ENCODE peak calls at places on chromosomes 11 and 22, in five cellular contexts. H is GM23338, A is A673, N is left ventricle myocardium inferior, G is uterus. J is an unnamed sample.

GRCh38 chr11:117720061-117720511 is 76.9 kb downstream of the DSCAML1 start:
- DNase-seq in A (no peak), N (no peak), G (no peak), H (peak; percentile 69), J (peak; percentile 56)

GRCh38 chr11:65423516-65424199 is 1.1 kb downstream of the NEAT1 start:
- DNase-seq in N (peak; percentile 20), A (no peak), H (no peak), G (peak; percentile 28), J (peak; percentile 24)

GRCh38 chr11:43810929-43811596 is 69.6 kb upstream of the ALKBH3 start:
- DNase-seq in G (no peak), A (peak; percentile 84), N (no peak), H (peak; percentile 17), J (no peak)

GRCh38 chr11:116166788-116167465 is 605.9 kb downstream of the BUD13 start:
- DNase-seq in A (no peak), G (no peak), H (no peak), N (no peak), J (no peak)

GRCh38 chr11:60699282-60699681 is at the start of gene MS4A8:
- DNase-seq in A (peak; percentile 92), H (no peak), G (no peak), N (no peak), J (no peak)

GRCh38 chr22:37416389-37416788 is 10.9 kb downstream of the ELFN2 start:
- DNase-seq in A (no peak), N (no peak), G (no peak), H (no peak), J (no peak)

GRCh38 chr11:70826541-70826943 is 425.8 kb downstream of the SHANK2 start:
- DNase-seq in A (peak; percentile 54), N (no peak), H (peak; percentile 62), G (no peak), J (no peak)

GRCh38 chr11:75434051-75434450 is 1.0 kb upstream of the KLHL35 start:
- DNase-seq in A (no peak), N (no peak), G (no peak), H (no peak), J (no peak)

GRCh38 chr11:132028380-132029240 is 658.2 kb downstream of the NTM start:
- DNase-seq in N (peak; percentile 28), A (peak; percentile 90), G (no peak), H (peak; percentile 72), J (no peak)

DNA sequence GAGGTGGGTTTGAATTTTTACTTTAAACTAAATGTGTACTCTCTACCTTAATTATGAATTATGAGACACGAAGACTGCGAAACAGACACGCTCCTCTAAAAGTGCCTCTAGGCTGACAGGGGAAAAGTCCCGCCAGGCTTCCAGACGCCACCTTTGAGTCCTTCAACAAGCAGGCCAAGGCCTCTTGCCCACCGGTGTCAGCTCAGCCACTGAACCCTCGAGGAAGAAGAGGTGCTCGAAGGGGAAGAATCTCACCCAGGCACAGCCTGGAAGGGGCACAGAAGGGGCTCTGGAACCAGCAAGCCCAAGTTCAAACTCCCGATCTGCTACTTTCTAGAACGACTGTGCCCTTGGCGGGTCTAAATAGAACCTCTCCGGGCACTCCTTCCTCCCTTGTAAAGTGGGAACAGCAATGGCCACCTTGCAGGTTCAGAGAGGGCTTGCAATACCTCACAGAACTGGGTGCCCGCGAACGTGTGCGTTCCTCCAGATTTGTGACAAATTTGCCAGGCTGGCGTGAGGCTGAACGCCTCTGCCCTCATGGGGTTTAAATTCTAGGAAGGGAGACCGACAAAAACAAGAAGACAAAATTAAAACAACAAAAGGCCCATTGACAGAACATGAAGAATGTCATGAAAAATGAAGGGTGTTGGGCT is 158.5 kb upstream of the GRK3 start:
- DNase-seq in A (no peak), N (no peak), H (no peak), G (no peak), J (no peak)
- H3K27ac ChIP-seq in A (peak overlapping the region; percentile 68), N (peak overlapping the region; percentile 94), H (peak overlapping the region; percentile 20), G (peak overlapping the region; percentile 95), J (peak overlapping the region; percentile 82)

DNA sequence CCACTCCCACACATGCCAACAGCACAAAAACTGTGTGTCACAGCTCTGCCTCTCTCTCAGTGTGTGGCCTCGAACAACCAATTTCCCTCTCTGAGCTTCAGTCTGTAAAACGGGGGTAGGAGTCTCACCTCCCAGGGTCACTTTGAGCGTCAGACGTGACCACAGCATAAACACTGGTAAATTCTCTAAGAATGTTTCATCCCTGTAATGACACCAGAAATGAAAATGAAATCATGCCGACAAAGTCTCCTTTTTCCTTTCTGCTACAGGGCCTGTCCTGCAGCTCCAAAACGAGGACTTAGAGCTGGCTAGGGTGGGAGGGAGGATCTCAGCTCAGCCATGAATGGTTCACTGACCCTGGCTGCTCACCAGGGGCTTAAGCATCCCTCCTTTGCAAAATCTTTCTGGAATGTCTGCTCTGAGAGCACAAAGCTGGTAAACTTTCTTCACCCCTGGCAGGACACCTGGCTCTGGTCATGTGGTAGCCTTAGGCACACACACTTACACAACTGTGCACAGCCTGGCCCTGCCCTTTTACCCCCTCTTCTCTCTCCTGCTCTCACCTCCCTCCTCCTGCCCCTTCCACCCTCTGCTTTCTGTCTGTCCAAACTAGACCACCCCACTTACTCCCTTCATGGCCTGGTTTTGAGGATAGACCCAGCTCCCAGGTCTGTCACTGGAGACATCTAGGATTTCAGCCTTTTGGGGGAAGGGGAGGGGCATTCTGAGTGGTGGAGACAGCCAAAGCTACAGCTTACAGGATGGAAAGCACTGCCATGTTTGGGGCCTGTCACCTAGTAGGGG is 12.3 kb upstream of the TSKU start:
- DNase-seq in A (no peak), H (no peak), G (peak; percentile 80), N (no peak), J (peak; percentile 91)
- H3K4me1 ChIP-seq in A (peaks cover 45% of the 10 kb centered on the region), H (peaks cover 33% of the 10 kb centered on the region), G (peaks cover 32% of the 10 kb centered on the region), N (peaks cover 91% of the 10 kb centered on the region), J (peaks cover 69% of the 10 kb centered on the region)

DNA sequence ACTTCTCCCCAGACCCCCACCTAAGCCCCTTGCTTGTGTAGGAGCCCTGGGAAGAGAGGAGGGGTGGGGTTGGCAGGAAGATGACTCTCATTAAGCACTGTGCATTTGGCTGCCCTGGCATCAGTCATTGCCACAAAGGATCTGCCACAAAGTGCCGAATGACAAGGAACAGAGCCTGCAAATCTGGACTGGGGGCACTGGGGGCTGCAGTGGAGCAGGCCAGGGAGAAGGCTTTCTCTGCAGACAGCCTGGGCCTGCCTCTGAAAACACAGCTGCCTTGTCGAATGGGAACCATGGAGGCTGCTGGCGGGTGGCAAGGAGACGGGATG is 70.7 kb upstream of the TBCEL start:
- DNase-seq in H (no peak), A (no peak), N (no peak), G (no peak), J (no peak)
- TF ChIP-seq CTCF in H (no peak), A (no peak), N (no peak), G (no peak), J (no peak)

GRCh38 chr11:62428871-62429601 is 10.2 kb downstream of the SCGB1A1 start:
- DNase-seq in N (no peak), A (no peak), G (no peak), H (no peak), J (no peak)
- H3K27ac ChIP-seq in N (no peak overlapping the region), A (no peak overlapping the region), G (peak overlapping the region; percentile 90), H (no peak overlapping the region), J (no peak overlapping the region)